ENCODE peak calls at places on chromosomes 13 and 19, in seven cellular contexts. D is H9, H is H1, J is neuronal stem cell, K is mesendoderm, N is IMR-90, X is mesenchymal stem cell. A is an unnamed sample.
A peak's percentile ranks its signal among the peaks of the same experiment; 100 is the strongest.

GRCh38 chr13:61913183-61913582 is 497.5 kb upstream of the PCDH20 start:
- DNase-seq in D (no peak), H (no peak), J (no peak), K (no peak), N (no peak), X (no peak), A (no peak)

GRCh38 chr13:75879656-75880055 is 243.5 kb downstream of the LMO7 start:
- DNase-seq in D (no peak), H (no peak), J (no peak), K (no peak), N (no peak), X (no peak), A (no peak)

GRCh38 chr19:30391554-30392551 is 19.7 kb downstream of the ZNF536 start:
- DNase-seq in D (peak; percentile 41), H (peak; percentile 29), J (no peak), K (peak; percentile 59), N (no peak), X (no peak), A (no peak)

GRCh38 chr13:103799028-103799427 is 732.8 kb upstream of the SLC10A2 start:
- DNase-seq in D (no peak), H (no peak), J (no peak), K (no peak), N (no peak), X (no peak), A (no peak)

GRCh38 chr13:103531278-103531677 is 465.1 kb upstream of the SLC10A2 start:
- DNase-seq in D (no peak), H (no peak), J (no peak), K (no peak), N (no peak), X (no peak), A (peak; percentile 41)

GRCh38 chr13:71659427-71659826 is 207.6 kb downstream of the DACH1 start:
- DNase-seq in D (no peak), H (no peak), J (no peak), K (peak; percentile 13), N (no peak), X (peak; percentile 13), A (no peak)

GRCh38 chr19:20999731-21000352 is 20.6 kb upstream of the ZNF430 start:
- DNase-seq in D (peak; percentile 96), H (peak; percentile 92), J (peak; percentile 91), K (peak; percentile 99), N (peak; percentile 71), X (peak; percentile 84), A (peak; percentile 81)

GRCh38 chr13:42420304-42420703 is 148.4 kb downstream of the AKAP11 start:
- DNase-seq in D (no peak), H (no peak), J (no peak), K (no peak), N (no peak), X (no peak), A (no peak)

GRCh38 chr19:19873381-19873780 is 7.7 kb downstream of the ZNF253 start:
- DNase-seq in D (no peak), H (no peak), J (no peak), K (no peak), N (no peak), X (no peak), A (no peak)

GRCh38 chr19:6173190-6173589 is 37.7 kb downstream of the ACSBG2 start:
- DNase-seq in D (no peak), H (no peak), J (no peak), K (no peak), N (no peak), X (no peak), A (no peak)

GRCh38 chr19:41563847-41564514 is 12.0 kb upstream of the CEACAM21 start:
- DNase-seq in D (peak; percentile 39), H (no peak), J (no peak), K (peak; percentile 60), N (no peak), X (no peak), A (no peak)

GRCh38 chr19:38321646-38322323 is 2.1 kb downstream of the KCNK6 start:
- DNase-seq in D (no peak), H (no peak), J (no peak), K (no peak), N (peak; percentile 27), X (peak; percentile 72), A (peak; percentile 20)

GRCh38 chr19:23070353-23070781 is 46.5 kb upstream of the ZNF730 start:
- DNase-seq in D (peak; percentile 43), H (peak; percentile 51), J (no peak), K (peak; percentile 27), N (peak; percentile 15), X (no peak), A (peak; percentile 55)

GRCh38 chr13:70347947-70348620 is 239.8 kb upstream of the KLHL1 start:
- DNase-seq in D (no peak), H (no peak), J (no peak), K (no peak), N (no peak), X (no peak), A (no peak)

GRCh38 chr19:39941615-39942507 is 7.4 kb upstream of the FCGBP start:
- DNase-seq in D (no peak), H (no peak), J (peak; percentile 6), K (no peak), N (peak; percentile 38), X (peak; percentile 12), A (peak; percentile 19)

GRCh38 chr13:91144054-91144453 is 203.4 kb upstream of the MIR17HG start:
- DNase-seq in D (no peak), H (no peak), J (no peak), K (peak; percentile 41), N (no peak), X (no peak), A (no peak)

GRCh38 chr19:19748249-19748938 is 15.5 kb upstream of the ZNF14 start:
- DNase-seq in D (no peak), H (no peak), J (no peak), K (no peak), N (no peak), X (no peak), A (no peak)

GRCh38 chr19:35264281-35265125 is 4.3 kb upstream of the USF2 start:
- DNase-seq in D (peak; percentile 19), H (no peak), J (no peak), K (no peak), N (no peak), X (no peak), A (no peak)

GRCh38 chr13:31116224-31116623 is 45.5 kb downstream of the HSPH1 start:
- DNase-seq in D (no peak), H (no peak), J (no peak), K (no peak), N (no peak), X (no peak), A (no peak)

GRCh38 chr13:36766295-36766694 is 52.7 kb upstream of the RFXAP start:
- DNase-seq in D (no peak), H (no peak), J (no peak), K (peak; percentile 64), N (peak; percentile 47), X (peak; percentile 62), A (peak; percentile 91)

GRCh38 chr19:40763963-40764362 is 11.4 kb upstream of the MIA start:
- DNase-seq in D (no peak), H (no peak), J (no peak), K (no peak), N (no peak), X (no peak), A (no peak)

GRCh38 chr13:113044431-113045114 is 61.0 kb upstream of the F7 start:
- DNase-seq in D (no peak), H (no peak), J (no peak), K (no peak), N (no peak), X (no peak), A (no peak)
- H2AK5ac ChIP-seq in D (no peak overlapping the region), H (no peak overlapping the region), J (no peak overlapping the region), K (no peak overlapping the region), N (no peak overlapping the region), X (no peak overlapping the region), A (no peak overlapping the region)

GRCh38 chr13:32545083-32545482 is 6.5 kb upstream of the N4BP2L2 start:
- DNase-seq in D (no peak), H (no peak), J (no peak), K (no peak), N (no peak), X (no peak), A (no peak)

GRCh38 chr13:32549788-32550187 is 11.2 kb upstream of the N4BP2L2 start:
- DNase-seq in D (no peak), H (no peak), J (no peak), K (no peak), N (no peak), X (no peak), A (no peak)

GRCh38 chr13:32553720-32554119 is 15.1 kb upstream of the N4BP2L2 start:
- DNase-seq in D (no peak), H (no peak), J (no peak), K (no peak), N (no peak), X (no peak), A (no peak)

GRCh38 chr13:32548837-32549236 is 10.2 kb upstream of the N4BP2L2 start:
- DNase-seq in D (no peak), H (no peak), J (no peak), K (no peak), N (peak; percentile 41), X (peak; percentile 37), A (no peak)
- H2AK5ac ChIP-seq in D (no peak overlapping the region), H (no peak overlapping the region), J (no peak overlapping the region), K (no peak overlapping the region), N (no peak overlapping the region), X (no peak overlapping the region), A (no peak overlapping the region)

GRCh38 chr13:97471721-97472120 is 37.8 kb downstream of the RAP2A start:
- DNase-seq in D (no peak), H (no peak), J (no peak), K (no peak), N (peak; percentile 4), X (peak; percentile 71), A (no peak)
- H2AK5ac ChIP-seq in D (no peak overlapping the region), H (no peak overlapping the region), J (no peak overlapping the region), K (no peak overlapping the region), N (no peak overlapping the region), X (no peak overlapping the region), A (no peak overlapping the region)

GRCh38 chr19:1509589-1510441 is 3.0 kb downstream of the ADAMTSL5 start:
- DNase-seq in D (no peak), H (no peak), J (no peak), K (no peak), N (no peak), X (no peak), A (no peak)

GRCh38 chr19:1511318-1511988 is 1.4 kb downstream of the ADAMTSL5 start:
- DNase-seq in D (no peak), H (no peak), J (no peak), K (no peak), N (no peak), X (no peak), A (no peak)

GRCh38 chr19:1510807-1511206 is 2.0 kb downstream of the ADAMTSL5 start:
- DNase-seq in D (no peak), H (no peak), J (no peak), K (no peak), N (no peak), X (no peak), A (no peak)

GRCh38 chr19:1511989-1512338 is 855 bp downstream of the ADAMTSL5 start:
- DNase-seq in D (no peak), H (no peak), J (no peak), K (no peak), N (no peak), X (no peak), A (no peak)

DNA sequence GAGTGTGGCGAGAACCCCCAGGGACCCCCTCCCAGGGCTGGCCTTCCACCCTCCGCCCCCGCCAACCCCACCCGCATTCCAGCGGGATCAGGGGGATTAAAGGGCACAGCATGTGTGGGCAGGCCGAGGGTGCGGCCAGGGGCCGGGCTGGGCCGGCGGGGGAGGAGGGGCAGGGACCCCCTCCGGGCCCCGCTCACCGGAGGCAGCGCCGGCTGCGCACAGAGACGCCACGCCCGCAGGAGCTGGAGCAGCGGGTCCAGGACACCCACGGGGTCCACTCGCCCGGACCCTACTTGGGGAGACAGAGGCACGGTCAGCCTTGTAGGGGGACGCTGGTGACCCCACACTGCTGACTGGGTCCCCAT is 2.4 kb downstream of the ADAMTSL5 start:
- DNase-seq in D (no peak), H (no peak), J (no peak), K (no peak), N (no peak), X (no peak), A (no peak)
- H2AK5ac ChIP-seq in D (no peak overlapping the region), H (no peak overlapping the region), J (peak overlapping the region; percentile 99), K (no peak overlapping the region), N (peak overlapping the region; percentile 43), X (no peak overlapping the region), A (no peak overlapping the region)